ENCODE peak calls at places on chromosomes 1 and 21, in eight cellular contexts. A is fibroblast of lung, H is thoracic aorta, T is Panc1, G is fibroblast of mammary gland, K is stomach, E is dorsolateral prefrontal cortex, P is AG10803. Z is an unnamed sample.

GRCh38 chr1:16631248-16632043 is 18.1 kb upstream of the NBPF1 start:
- DNase-seq in A (no peak), H (no peak), T (no peak), G (no peak), K (peak; percentile 34), E (peak; percentile 23), P (no peak), Z (no peak)

GRCh38 chr1:112698366-112699310 is 8.3 kb downstream of the RHOC start:
- DNase-seq in A (no peak), H (no peak), T (no peak), G (no peak), K (peak; percentile 70), E (no peak), P (no peak), Z (no peak)

GRCh38 chr1:157407367-157407766 is 144.9 kb downstream of the FCRL5 start:
- DNase-seq in A (no peak), H (no peak), T (no peak), G (no peak), K (no peak), E (no peak), P (no peak), Z (no peak)

GRCh38 chr1:6962956-6963915 is 178.0 kb downstream of the CAMTA1 start:
- DNase-seq in A (peak; percentile 18), H (no peak), T (peak; percentile 4), G (peak; percentile 17), K (peak; percentile 39), E (no peak), P (no peak), Z (peak; percentile 56)

GRCh38 chr1:70299472-70299871 is 55.0 kb downstream of the ANKRD13C start:
- DNase-seq in A (no peak), H (no peak), T (no peak), G (no peak), K (no peak), E (no peak), P (no peak), Z (no peak)

GRCh38 chr21:44539991-44540666 is at the start of gene KRTAP10-1:
- DNase-seq in A (no peak), H (no peak), T (no peak), G (no peak), K (no peak), E (no peak), P (no peak), Z (no peak)

GRCh38 chr1:176745945-176746344 is 283.0 kb downstream of the PAPPA2 start:
- DNase-seq in A (no peak), H (no peak), T (no peak), G (peak; percentile 29), K (no peak), E (no peak), P (peak; percentile 5), Z (no peak)

GRCh38 chr1:41805771-41806471 is 112.8 kb downstream of the HIVEP3 start:
- DNase-seq in A (no peak), H (no peak), T (no peak), G (no peak), K (no peak), E (no peak), P (no peak), Z (no peak)

GRCh38 chr1:54615531-54616245 is 7.6 kb downstream of the FAM151A start:
- DNase-seq in A (no peak), H (no peak), T (no peak), G (no peak), K (no peak), E (no peak), P (no peak), Z (no peak)

GRCh38 chr21:37072239-37072987 is 458 bp downstream of the PIGP start:
- DNase-seq in A (peak; percentile 92), H (peak; percentile 46), T (no peak), G (peak; percentile 57), K (peak; percentile 58), E (peak; percentile 86), P (peak; percentile 85), Z (no peak)

GRCh38 chr1:59017501-59018231 is 233.8 kb upstream of the JUN start:
- DNase-seq in A (peak; percentile 79), H (no peak), T (no peak), G (peak; percentile 46), K (no peak), E (no peak), P (no peak), Z (no peak)

GRCh38 chr1:22018583-22019559 is 17.4 kb downstream of the CELA3A start:
- DNase-seq in A (peak; percentile 90), H (no peak), T (peak; percentile 84), G (peak; percentile 97), K (peak; percentile 35), E (no peak), P (peak; percentile 90), Z (peak; percentile 88)

GRCh38 chr1:201999625-202000238 is 10.7 kb upstream of the ELF3 start:
- DNase-seq in A (peak; percentile 33), H (no peak), T (no peak), G (peak; percentile 55), K (peak; percentile 55), E (no peak), P (peak; percentile 42), Z (no peak)

GRCh38 chr1:64934115-64934880 is 32.1 kb downstream of the JAK1 start:
- DNase-seq in A (peak; percentile 85), H (no peak), T (no peak), G (peak; percentile 93), K (no peak), E (no peak), P (peak; percentile 87), Z (peak; percentile 53)

GRCh38 chr21:45725844-45726200 is 82.3 kb downstream of the PCBP3 start:
- DNase-seq in A (no peak), H (no peak), T (no peak), G (no peak), K (no peak), E (no peak), P (no peak), Z (no peak)

GRCh38 chr1:119554188-119554587 is 47.2 kb downstream of the HSD3B1 start:
- DNase-seq in A (peak; percentile 98), H (no peak), T (no peak), G (peak; percentile 66), K (peak; percentile 59), E (no peak), P (peak; percentile 66), Z (peak; percentile 86)

GRCh38 chr1:181588631-181589030 is 105.3 kb downstream of the CACNA1E start:
- DNase-seq in A (no peak), H (no peak), T (no peak), G (no peak), K (no peak), E (no peak), P (no peak), Z (no peak)

GRCh38 chr1:48035371-48036141 is 38.4 kb upstream of the TRABD2B start:
- DNase-seq in A (no peak), H (no peak), T (no peak), G (no peak), K (no peak), E (no peak), P (no peak), Z (no peak)

GRCh38 chr1:237799762-237800474 is 90.8 kb downstream of the ZP4 start:
- DNase-seq in A (no peak), H (no peak), T (no peak), G (peak; percentile 41), K (peak; percentile 77), E (no peak), P (no peak), Z (peak; percentile 14)

GRCh38 chr21:34790834-34791233 is 122.0 kb downstream of the CLIC6 start:
- DNase-seq in A (no peak), H (no peak), T (no peak), G (no peak), K (no peak), E (no peak), P (no peak), Z (no peak)

GRCh38 chr1:207316622-207317510 is 4.6 kb upstream of the CD55 start:
- DNase-seq in A (no peak), H (no peak), T (no peak), G (no peak), K (peak; percentile 80), E (no peak), P (peak; percentile 27), Z (no peak)

GRCh38 chr1:203289281-203289981 is 15.9 kb upstream of the BTG2 start:
- DNase-seq in A (no peak), H (no peak), T (no peak), G (no peak), K (peak; percentile 56), E (no peak), P (no peak), Z (no peak)
- H3K4me3 ChIP-seq in A (no peak overlapping the region), H (peak overlapping the region; percentile 64), T (no peak overlapping the region), G (no peak overlapping the region), K (no peak overlapping the region), E (no peak overlapping the region), P (no peak overlapping the region), Z (no peak overlapping the region)

DNA sequence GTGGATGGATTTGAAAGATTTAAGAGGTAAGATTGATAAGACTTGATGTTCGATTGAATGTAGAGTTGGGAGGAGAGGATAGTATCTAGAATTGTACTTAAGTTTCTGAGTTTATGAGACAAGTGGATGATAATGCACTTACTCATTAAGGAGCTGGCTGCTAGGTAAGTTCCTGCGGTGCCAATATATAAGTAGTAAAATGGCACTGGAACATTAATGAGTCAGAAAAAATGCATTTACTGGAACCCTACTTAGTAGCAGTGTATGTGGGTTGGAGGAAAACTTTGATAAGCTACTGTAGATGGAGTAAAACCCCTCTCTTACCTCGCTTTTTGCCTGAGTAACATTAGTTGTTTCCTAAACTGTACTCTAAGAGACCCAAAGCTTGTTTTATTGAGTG is 68.2 kb downstream of the ZFYVE9 start:
- DNase-seq in A (peak; percentile 43), H (no peak), T (no peak), G (no peak), K (no peak), E (no peak), P (no peak), Z (no peak)
- TF ChIP-seq CTCF in A (no peak), H (no peak), T (no peak), G (no peak), K (no peak), E (no peak), P (no peak), Z (no peak)

GRCh38 chr1:30745834-30746208 is 11.8 kb downstream of the LAPTM5 start:
- DNase-seq in A (no peak), H (no peak), T (no peak), G (no peak), K (no peak), E (no peak), P (no peak), Z (no peak)

GRCh38 chr1:30745156-30745833 is 12.3 kb downstream of the LAPTM5 start:
- DNase-seq in A (no peak), H (no peak), T (no peak), G (no peak), K (no peak), E (no peak), P (no peak), Z (no peak)

GRCh38 chr1:30747028-30748008 is 10.3 kb downstream of the LAPTM5 start:
- DNase-seq in A (no peak), H (no peak), T (no peak), G (no peak), K (no peak), E (no peak), P (no peak), Z (no peak)

GRCh38 chr1:30748098-30748698 is 9.4 kb downstream of the LAPTM5 start:
- DNase-seq in A (no peak), H (no peak), T (no peak), G (peak; percentile 29), K (no peak), E (peak; percentile 54), P (peak; percentile 63), Z (no peak)

GRCh38 chr1:30746212-30747027 is 11.2 kb downstream of the LAPTM5 start:
- DNase-seq in A (no peak), H (no peak), T (no peak), G (no peak), K (no peak), E (no peak), P (no peak), Z (no peak)
- H3K4me3 ChIP-seq in A (no peak overlapping the region), H (no peak overlapping the region), T (no peak overlapping the region), G (no peak overlapping the region), K (no peak overlapping the region), E (no peak overlapping the region), P (no peak overlapping the region), Z (no peak overlapping the region)

GRCh38 chr1:166017395-166017794 is 149.4 kb downstream of the FAM78B start:
- DNase-seq in A (no peak), H (no peak), T (no peak), G (no peak), K (no peak), E (no peak), P (no peak), Z (no peak)
- TF ChIP-seq CTCF in A (no peak), H (no peak), T (peak; percentile 30), G (no peak), K (no peak), E (no peak), P (peak; percentile 15), Z (no peak)